ENCODE peak calls at places on chromosomes 7 and 10, in seven cellular contexts. V is A549, J is mucosa of descending colon, A is fibroblast of lung, R is Peyer's patch, Z is psoas muscle, N is astrocyte. B is an unnamed sample. For H3K4me1, the result is how much of the 10 kb centered on the place peaks cover.

GRCh38 chr10:110373059-110373458 is 68.3 kb upstream of the SMNDC1 start:
- DNase-seq in V (no peak), J (no peak), A (no peak), R (no peak), Z (no peak), N (peak), B (no peak)

GRCh38 chr7:133135451-133135850 is 53.6 kb upstream of the CHCHD3 start:
- DNase-seq in V (no peak), J (no peak), A (peak), R (no peak), Z (no peak), N (no peak), B (no peak)

GRCh38 chr10:126375926-126376554 is 12.2 kb downstream of the ADAM12 start:
- DNase-seq in V (no peak), J (no peak), A (peak), R (no peak), Z (no peak), N (no peak), B (no peak)

GRCh38 chr10:15494850-15495249 is 123.8 kb upstream of the FAM171A1 start:
- DNase-seq in V (no peak), J (no peak), A (no peak), R (no peak), Z (no peak), N (no peak), B (no peak)

GRCh38 chr10:14560794-14561765 is 213.6 kb downstream of the FAM107B start:
- DNase-seq in V (no peak), J (no peak), A (no peak), R (no peak), Z (no peak), N (no peak), B (no peak)

GRCh38 chr10:119273413-119273812 is 66.0 kb downstream of the GRK5 start:
- DNase-seq in V (no peak), J (no peak), A (no peak), R (no peak), Z (no peak), N (no peak), B (peak)

GRCh38 chr10:86958831-86959736 is 685 bp downstream of the SNCG start:
- DNase-seq in V (peak), J (no peak), A (peak), R (no peak), Z (peak), N (peak), B (peak)

GRCh38 chr7:29035044-29035740 is 77.1 kb upstream of the TRIL start:
- DNase-seq in V (peak), J (no peak), A (peak), R (no peak), Z (peak), N (peak), B (no peak)

GRCh38 chr7:136479922-136480321 is 388.5 kb upstream of the CHRM2 start:
- DNase-seq in V (no peak), J (no peak), A (no peak), R (no peak), Z (no peak), N (no peak), B (no peak)

GRCh38 chr7:92092210-92092609 is 42.1 kb downstream of the CYP51A1 start:
- DNase-seq in V (no peak), J (no peak), A (no peak), R (no peak), Z (no peak), N (no peak), B (no peak)

GRCh38 chr7:24980695-24981543 is 941 bp upstream of the OSBPL3 start:
- DNase-seq in V (peak), J (peak), A (peak), R (peak), Z (peak), N (no peak), B (peak)

GRCh38 chr10:73743905-73744689 is at the start of gene SEC24C:
- DNase-seq in V (peak), J (peak), A (peak), R (peak), Z (peak), N (peak), B (peak)

GRCh38 chr10:11178606-11179221 is 161.0 kb downstream of the CELF2 start:
- DNase-seq in V (no peak), J (peak), A (peak), R (no peak), Z (no peak), N (peak), B (no peak)

GRCh38 chr7:152076324-152076821 is 50.9 kb downstream of the GALNT11 start:
- DNase-seq in V (peak), J (peak), A (no peak), R (no peak), Z (no peak), N (no peak), B (no peak)

GRCh38 chr7:73941836-73942551 is 81.0 kb downstream of the TMEM270 start:
- DNase-seq in V (peak), J (no peak), A (peak), R (no peak), Z (no peak), N (peak), B (no peak)

GRCh38 chr7:25731881-25732240 is 420.1 kb upstream of the NFE2L3 start:
- DNase-seq in V (no peak), J (no peak), A (no peak), R (no peak), Z (no peak), N (no peak), B (no peak)

GRCh38 chr7:19928247-19928646 is 154.8 kb upstream of the TMEM196 start:
- DNase-seq in V (no peak), J (no peak), A (no peak), R (no peak), Z (no peak), N (no peak), B (no peak)

GRCh38 chr10:28587270-28587969 is 54.5 kb downstream of the WAC start:
- DNase-seq in V (no peak), J (no peak), A (peak), R (no peak), Z (no peak), N (no peak), B (no peak)

GRCh38 chr10:133235891-133236321 is 1.7 kb upstream of the VENTX start:
- DNase-seq in V (no peak), J (no peak), A (no peak), R (no peak), Z (no peak), N (no peak), B (no peak)

GRCh38 chr10:25972631-25973030 is 38.6 kb downstream of the MYO3A start:
- DNase-seq in V (no peak), J (no peak), A (no peak), R (no peak), Z (no peak), N (no peak), B (no peak)

GRCh38 chr7:26705567-26705966 is 158.8 kb downstream of the SKAP2 start:
- DNase-seq in V (peak), J (peak), A (peak), R (no peak), Z (no peak), N (peak), B (no peak)

GRCh38 chr7:117323585-117323876 is 673 bp upstream of the WNT2 start:
- DNase-seq in V (no peak), J (no peak), A (no peak), R (no peak), Z (no peak), N (peak), B (no peak)

GRCh38 chr7:108046952-108047506 is 44.1 kb upstream of the LAMB1 start:
- DNase-seq in V (no peak), J (no peak), A (no peak), R (no peak), Z (no peak), N (no peak), B (no peak)

GRCh38 chr7:130920122-130920521 is 186.1 kb upstream of the KLF14 start:
- DNase-seq in V (no peak), J (no peak), A (no peak), R (no peak), Z (no peak), N (no peak), B (no peak)

GRCh38 chr10:126576336-126576735 is 94.2 kb downstream of the C10orf90 start:
- DNase-seq in V (no peak), J (no peak), A (peak), R (no peak), Z (no peak), N (peak), B (no peak)

GRCh38 chr7:136069840-136070529 is 92.8 kb upstream of the MTPN start:
- DNase-seq in V (no peak), J (no peak), A (no peak), R (no peak), Z (no peak), N (no peak), B (no peak)

GRCh38 chr7:80259-81236 is 111.8 kb upstream of the FAM20C start:
- DNase-seq in V (no peak), J (no peak), A (no peak), R (peak), Z (no peak), N (no peak), B (peak)

GRCh38 chr7:137953692-137954470 is 48.0 kb downstream of the CREB3L2 start:
- DNase-seq in V (peak), J (peak), A (peak), R (no peak), Z (no peak), N (peak), B (no peak)

GRCh38 chr7:80686576-80686975 is 48.1 kb downstream of the CD36 start:
- DNase-seq in V (no peak), J (no peak), A (peak), R (no peak), Z (no peak), N (no peak), B (no peak)

GRCh38 chr10:73601486-73601921 is 10.4 kb upstream of the USP54 start:
- DNase-seq in V (peak), J (peak), A (peak), R (peak), Z (no peak), N (peak), B (no peak)

GRCh38 chr10:927131-927530 is 4.4 kb downstream of the LARP4B start:
- DNase-seq in V (no peak), J (no peak), A (no peak), R (no peak), Z (no peak), N (no peak), B (no peak)

GRCh38 chr7:27164381-27165088 is 802 bp downstream of the HOXA9 start:
- DNase-seq in V (no peak), J (no peak), A (no peak), R (peak), Z (peak), N (no peak), B (peak)

GRCh38 chr10:132648072-132648855 is 110.7 kb downstream of the INPP5A start:
- DNase-seq in V (no peak), J (no peak), A (no peak), R (peak), Z (peak), N (no peak), B (peak)

GRCh38 chr10:68666280-68666760 is 54.7 kb upstream of the CCAR1 start:
- DNase-seq in V (no peak), J (no peak), A (peak), R (no peak), Z (no peak), N (peak), B (no peak)

GRCh38 chr7:26664735-26665420 is 199.5 kb downstream of the SKAP2 start:
- DNase-seq in V (no peak), J (peak), A (peak), R (no peak), Z (no peak), N (no peak), B (no peak)

GRCh38 chr7:39195967-39196366 is 218.3 kb downstream of the POU6F2 start:
- DNase-seq in V (no peak), J (no peak), A (no peak), R (no peak), Z (no peak), N (no peak), B (no peak)

DNA sequence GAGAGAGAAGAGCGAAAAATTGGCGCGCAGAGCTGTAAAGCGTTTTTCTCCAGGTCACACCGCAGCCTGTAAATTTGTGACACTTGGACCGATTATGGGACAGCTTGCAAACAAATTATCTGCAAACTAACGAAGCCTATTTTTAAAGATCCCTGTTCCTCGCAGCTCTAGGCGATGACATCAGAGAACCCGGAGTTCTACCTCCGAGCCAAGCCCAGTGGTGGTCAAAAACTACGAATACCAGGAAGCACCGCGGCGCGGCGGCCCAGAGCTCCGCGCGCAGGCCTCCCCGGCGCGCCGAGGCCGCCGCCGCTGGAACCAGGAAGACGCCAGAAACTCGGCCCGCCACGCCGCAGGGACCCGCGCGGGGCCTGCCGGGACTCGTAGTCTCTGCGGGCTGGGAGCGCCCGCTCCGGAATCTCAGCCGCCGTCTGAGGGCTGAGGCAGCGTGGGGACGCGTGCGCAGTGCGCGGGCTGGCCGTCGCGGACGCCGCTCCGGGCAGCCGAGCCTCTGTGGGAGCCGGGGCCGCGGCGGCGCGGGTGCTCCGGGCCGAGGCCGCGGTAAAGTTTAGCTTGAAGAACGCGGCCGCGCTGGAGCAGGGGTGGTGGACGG is at the start of gene PLEKHA1:
- DNase-seq in V (peak), J (peak), A (peak), R (peak), Z (peak), N (peak), B (peak)
- H3K4me1 ChIP-seq in V (under half), J (under half), A (under half), R (under half), Z (under half), N (under half), B (under half)

GRCh38 chr7:99733448-99733847 is 1.5 kb downstream of the CYP3A7 start:
- DNase-seq in V (peak), J (no peak), A (no peak), R (no peak), Z (no peak), N (no peak), B (no peak)

GRCh38 chr7:99730262-99730810 is 4.7 kb downstream of the CYP3A7 start:
- DNase-seq in V (no peak), J (no peak), A (no peak), R (no peak), Z (no peak), N (no peak), B (no peak)

GRCh38 chr7:99730992-99731391 is 4.0 kb downstream of the CYP3A7 start:
- DNase-seq in V (no peak), J (no peak), A (no peak), R (no peak), Z (no peak), N (no peak), B (no peak)

GRCh38 chr7:99733003-99733402 is 2.0 kb downstream of the CYP3A7 start:
- DNase-seq in V (no peak), J (no peak), A (no peak), R (no peak), Z (no peak), N (no peak), B (no peak)

DNA sequence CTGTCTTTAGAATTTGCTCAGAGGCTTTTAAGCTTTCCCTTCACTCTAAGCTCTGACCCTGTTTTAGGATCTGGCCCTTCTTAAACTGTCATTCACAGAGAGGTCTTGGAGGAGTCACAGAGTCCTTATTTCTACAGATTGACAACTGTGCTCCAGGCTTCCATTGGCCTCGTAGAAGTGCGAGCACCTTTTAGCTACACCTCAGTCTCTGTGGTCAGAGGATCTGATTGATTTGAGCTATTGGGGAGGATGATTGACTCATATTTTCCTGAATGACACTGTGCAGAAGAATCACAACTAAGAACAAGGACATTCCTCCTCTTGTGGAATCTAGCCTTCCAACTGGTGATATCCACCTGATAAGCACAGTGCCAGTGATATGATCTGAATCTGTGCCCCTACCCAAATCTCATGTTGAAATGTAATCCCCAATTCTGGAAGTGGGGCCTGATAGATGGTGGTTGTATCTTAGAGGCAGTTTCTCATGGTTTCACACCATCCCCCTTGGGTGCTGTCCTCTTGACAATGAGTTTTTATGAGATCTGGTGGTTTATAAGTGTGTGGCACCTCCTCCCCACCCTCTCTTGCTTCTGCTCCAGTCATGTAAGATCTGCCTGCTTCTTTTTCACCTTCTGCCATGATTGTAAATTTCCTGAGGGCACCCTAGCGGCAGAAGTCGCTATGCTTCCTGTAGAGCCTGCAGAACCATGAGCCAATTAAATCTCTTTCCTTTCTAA is 3.2 kb downstream of the CYP3A7 start:
- DNase-seq in V (no peak), J (no peak), A (no peak), R (no peak), Z (no peak), N (no peak), B (no peak)
- H3K4me1 ChIP-seq in V (under half), J (under half), A (under half), R (under half), Z (under half), N (under half), B (under half)

DNA sequence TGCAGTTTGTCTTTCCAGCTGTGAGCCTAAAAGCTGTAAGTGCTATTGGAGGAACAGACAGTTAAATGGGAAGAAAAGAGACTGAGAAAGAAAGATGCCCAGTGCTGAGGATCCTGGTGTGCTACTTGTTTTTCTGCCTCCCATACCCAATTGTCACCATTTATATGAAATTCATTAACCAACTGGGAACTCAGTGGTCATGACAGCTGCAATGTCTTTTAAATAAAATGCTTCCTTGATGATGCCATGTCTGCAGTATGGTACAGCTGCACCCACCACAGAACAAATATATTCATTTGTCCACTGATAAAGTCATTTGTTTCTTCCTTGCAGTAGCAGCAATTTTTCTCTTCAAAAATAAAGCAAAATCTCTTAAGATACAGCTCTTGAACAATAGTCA is 15.6 kb upstream of the RTKN2 start:
- DNase-seq in V (no peak), J (no peak), A (peak), R (no peak), Z (no peak), N (no peak), B (no peak)
- H3K4me1 ChIP-seq in V (under half), J (under half), A (under half), R (under half), Z (under half), N (under half), B (under half)

GRCh38 chr7:116215550-116215949 is 5.2 kb downstream of the TES start:
- DNase-seq in V (no peak), J (no peak), A (no peak), R (no peak), Z (no peak), N (no peak), B (no peak)

GRCh38 chr7:116214921-116215320 is 4.6 kb downstream of the TES start:
- DNase-seq in V (no peak), J (no peak), A (no peak), R (no peak), Z (no peak), N (no peak), B (no peak)

GRCh38 chr7:116212859-116213258 is 2.5 kb downstream of the TES start:
- DNase-seq in V (no peak), J (no peak), A (no peak), R (no peak), Z (no peak), N (no peak), B (no peak)

GRCh38 chr7:116211913-116212596 is 1.7 kb downstream of the TES start:
- DNase-seq in V (no peak), J (no peak), A (no peak), R (no peak), Z (no peak), N (no peak), B (no peak)

DNA sequence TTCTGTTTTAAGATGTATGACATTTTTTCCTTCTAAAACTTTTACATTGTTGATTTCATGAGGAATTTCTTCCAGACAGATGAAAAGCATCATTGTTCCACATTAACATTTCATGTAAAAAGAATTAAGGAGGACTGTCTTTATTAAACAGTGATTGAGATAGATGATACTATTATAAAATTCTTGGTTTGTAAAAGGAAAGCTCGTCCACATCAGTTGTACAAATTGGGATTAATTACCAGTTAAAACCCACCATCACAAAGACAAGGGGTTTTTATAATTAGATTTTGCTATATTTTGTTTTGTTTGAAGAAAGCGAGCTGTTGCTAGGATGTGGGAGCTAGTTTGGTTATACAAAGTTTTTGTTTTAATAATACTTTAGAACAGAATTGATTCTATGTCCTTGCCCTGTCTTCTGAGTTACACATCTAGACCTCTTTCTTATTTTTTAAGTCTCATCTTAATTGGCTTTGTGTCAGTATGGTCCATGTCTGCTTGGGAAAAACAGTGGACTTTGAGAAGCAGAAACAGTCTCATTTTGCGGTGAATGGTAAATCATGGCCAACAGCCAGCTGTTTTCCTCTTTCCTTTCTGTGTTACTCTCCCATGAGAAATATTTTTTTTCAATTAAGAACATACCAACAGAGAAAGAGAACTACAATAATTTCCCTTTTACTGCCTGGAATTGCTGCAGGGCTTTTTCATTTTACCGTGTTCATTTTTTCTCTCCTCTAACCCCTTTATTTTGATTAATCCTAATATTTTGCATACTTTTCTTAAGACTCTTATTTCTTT is 3.2 kb downstream of the TES start:
- DNase-seq in V (no peak), J (no peak), A (peak), R (no peak), Z (no peak), N (no peak), B (no peak)
- H3K4me1 ChIP-seq in V (half or more), J (under half), A (under half), R (under half), Z (under half), N (under half), B (under half)

DNA sequence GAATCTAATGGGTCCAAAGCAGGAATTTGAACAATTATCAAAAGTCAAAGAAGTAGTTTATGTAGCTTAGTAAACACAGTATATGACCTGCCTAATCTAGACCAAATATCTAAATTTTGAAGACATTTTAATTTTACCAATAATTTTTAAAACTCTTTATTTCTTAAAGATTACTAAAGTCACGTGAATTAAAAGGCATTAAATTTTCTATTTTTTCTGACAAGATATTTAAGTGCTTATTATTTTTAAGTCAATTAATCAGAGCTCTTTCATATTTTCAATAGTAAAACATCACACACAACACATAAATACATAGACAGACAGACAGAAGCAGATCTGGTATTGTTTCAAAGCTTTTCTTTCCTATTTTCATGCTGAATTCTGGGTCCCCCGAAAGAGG is 89.5 kb downstream of the ZNF467 start:
- DNase-seq in V (no peak), J (no peak), A (no peak), R (no peak), Z (no peak), N (no peak), B (no peak)
- H3K4me1 ChIP-seq in V (under half), J (under half), A (under half), R (under half), Z (under half), N (under half), B (under half)

B was measured in aorta.